ENCODE peak calls at places on chromosomes 2 and 18, in six cellular contexts. R is left lung; J is upper lobe of right lung; Q is WERI-Rb-1; S is sigmoid colon; G is CD8-positive, alpha-beta memory T cell. O is an unnamed sample.
A peak's percentile ranks its signal among the peaks of the same experiment; 100 is the strongest.

GRCh38 chr2:234686088-234686890 is 189.4 kb upstream of the ARL4C start:
- DNase-seq in R (no peak), J (no peak), Q (no peak), S (no peak), G (no peak), O (no peak)

GRCh38 chr2:69298862-69299261 is 88.2 kb downstream of the GFPT1 start:
- DNase-seq in R (no peak), J (no peak), Q (no peak), S (no peak), G (no peak), O (no peak)

GRCh38 chr2:122451040-122451439 is 695.6 kb downstream of the TSN start:
- DNase-seq in R (no peak), J (no peak), Q (peak; percentile 23), S (no peak), G (no peak), O (no peak)

GRCh38 chr2:110804915-110805314 is 72.5 kb downstream of the ACOXL start:
- DNase-seq in R (no peak), J (no peak), Q (no peak), S (no peak), G (no peak), O (no peak)

GRCh38 chr2:25566694-25567093 is 106.7 kb downstream of the DTNB start:
- DNase-seq in R (peak; percentile 57), J (no peak), Q (no peak), S (no peak), G (no peak), O (no peak)

GRCh38 chr18:72941001-72941400 is 73.2 kb upstream of the NETO1 start:
- DNase-seq in R (no peak), J (no peak), Q (no peak), S (no peak), G (no peak), O (no peak)

GRCh38 chr2:65564299-65564698 is 131.9 kb upstream of the SPRED2 start:
- DNase-seq in R (no peak), J (no peak), Q (no peak), S (no peak), G (no peak), O (no peak)

GRCh38 chr2:181763423-181763822 is 83.1 kb upstream of the NEUROD1 start:
- DNase-seq in R (no peak), J (no peak), Q (no peak), S (no peak), G (no peak), O (no peak)

GRCh38 chr2:21362101-21362500 is 238.3 kb downstream of the TDRD15 start:
- DNase-seq in R (no peak), J (no peak), Q (no peak), S (no peak), G (no peak), O (no peak)

GRCh38 chr2:62287895-62288589 is 92.1 kb downstream of the B3GNT2 start:
- DNase-seq in R (peak; percentile 81), J (peak; percentile 87), Q (no peak), S (peak; percentile 76), G (peak; percentile 47), O (no peak)

GRCh38 chr18:67104700-67105284 is 411.7 kb downstream of the DSEL start:
- DNase-seq in R (peak; percentile 43), J (peak; percentile 65), Q (peak; percentile 54), S (no peak), G (peak; percentile 29), O (no peak)

GRCh38 chr2:163565192-163565591 is 170.6 kb downstream of the FIGN start:
- DNase-seq in R (no peak), J (no peak), Q (no peak), S (no peak), G (no peak), O (no peak)

DNA sequence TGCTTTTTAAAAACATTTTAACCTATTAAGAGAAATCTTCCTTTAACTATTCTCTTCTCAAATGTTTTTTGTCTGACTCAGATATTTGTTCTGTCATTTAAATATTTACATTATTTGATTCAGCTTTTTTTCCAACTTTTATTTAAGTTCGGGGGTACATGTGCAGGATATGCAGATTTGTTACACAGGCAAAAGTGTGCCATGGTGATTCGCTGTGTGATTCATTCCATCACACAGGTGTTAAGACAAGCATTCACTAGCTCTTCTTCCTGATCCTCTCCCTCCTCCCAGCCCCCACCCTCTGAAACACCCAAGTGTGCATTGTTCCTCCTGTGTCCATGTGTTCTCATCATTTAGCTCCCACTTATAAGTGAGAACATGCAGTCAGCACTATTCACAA is 19.4 kb downstream of the SP100 start:
- DNase-seq in R (no peak), J (no peak), Q (no peak), S (no peak), G (no peak), O (no peak)
- H3K9me3 ChIP-seq in R (no peaks in the 10 kb centered on the region), J (no peaks in the 10 kb centered on the region), Q (no peaks in the 10 kb centered on the region), S (no peaks in the 10 kb centered on the region), G (peaks cover 10% of the 10 kb centered on the region), O (no peaks in the 10 kb centered on the region)

GRCh38 chr2:36432479-36432878 is 76.9 kb downstream of the CRIM1 start:
- DNase-seq in R (no peak), J (no peak), Q (no peak), S (no peak), G (no peak), O (no peak)
- H3K27ac ChIP-seq in R (no peak overlapping the region), J (no peak overlapping the region), Q (no peak overlapping the region), S (peak overlapping the region; percentile 82), G (no peak overlapping the region), O (peak overlapping the region; percentile 65)

GRCh38 chr2:99822487-99823218 is 319.7 kb downstream of the AFF3 start:
- DNase-seq in R (no peak), J (no peak), Q (no peak), S (no peak), G (no peak), O (no peak)
- H3K4me3 ChIP-seq in R (no peak overlapping the region), J (no peak overlapping the region), Q (no peak overlapping the region), S (no peak overlapping the region), G (no peak overlapping the region), O (no peak overlapping the region)

GRCh38 chr18:3002766-3003165 is 10.2 kb downstream of the LPIN2 start:
- DNase-seq in R (no peak), J (no peak), Q (no peak), S (no peak), G (no peak), O (no peak)

GRCh38 chr18:3008546-3008945 is 4.4 kb downstream of the LPIN2 start:
- DNase-seq in R (no peak), J (no peak), Q (no peak), S (no peak), G (no peak), O (no peak)

GRCh38 chr18:3007491-3007890 is 5.5 kb downstream of the LPIN2 start:
- DNase-seq in R (no peak), J (no peak), Q (no peak), S (no peak), G (no peak), O (no peak)

GRCh38 chr18:3005462-3005861 is 7.5 kb downstream of the LPIN2 start:
- DNase-seq in R (no peak), J (no peak), Q (no peak), S (no peak), G (no peak), O (no peak)
- H3K9me3 ChIP-seq in R (no peaks in the 10 kb centered on the region), J (no peaks in the 10 kb centered on the region), Q (no peaks in the 10 kb centered on the region), S (no peaks in the 10 kb centered on the region), G (no peaks in the 10 kb centered on the region), O (no peaks in the 10 kb centered on the region)

GRCh38 chr2:113067681-113068080 is at the start of gene IL1F10:
- DNase-seq in R (no peak), J (no peak), Q (no peak), S (no peak), G (no peak), O (no peak)
- H3K27ac ChIP-seq in R (no peak within 1 kb of the TSS), J (no peak within 1 kb of the TSS), Q (no peak within 1 kb of the TSS), S (no peak within 1 kb of the TSS), G (no peak within 1 kb of the TSS), O (no peak within 1 kb of the TSS)